ENCODE peak calls at places on chromosome 7, in four cellular contexts. One of them, this sample, is unnamed. For H3K9me3, the result is how much of the 10 kb centered on the place peaks cover.

GRCh38 chr7:142808802-142809583 is 38.2 kb downstream of the PRSS2 start:
- DNase-seq in fibroblast of lung: peak
- DNase-seq in CD4-positive, alpha-beta memory T cell: peak
- DNase-seq in PC-3: peak
- DNase-seq in this sample: peak

GRCh38 chr7:143320620-143321019 is 4.7 kb downstream of the CLCN1 start:
- DNase-seq in CD4-positive, alpha-beta memory T cell: no peak
- DNase-seq in fibroblast of lung: no peak
- DNase-seq in PC-3: peak
- DNase-seq in this sample: no peak

GRCh38 chr7:66837007-66837406 is 84.0 kb upstream of the TMEM248 start:
- DNase-seq in CD4-positive, alpha-beta memory T cell: no peak
- DNase-seq in fibroblast of lung: no peak
- DNase-seq in PC-3: peak
- DNase-seq in this sample: no peak

GRCh38 chr7:50397320-50397970 is 52.7 kb downstream of the FIGNL1 start:
- DNase-seq in fibroblast of lung: no peak
- DNase-seq in CD4-positive, alpha-beta memory T cell: peak
- DNase-seq in PC-3: no peak
- DNase-seq in this sample: no peak

GRCh38 chr7:151038951-151039849 is 9.1 kb upstream of the ASIC3 start:
- DNase-seq in CD4-positive, alpha-beta memory T cell: peak
- DNase-seq in fibroblast of lung: peak
- DNase-seq in PC-3: peak
- DNase-seq in this sample: no peak

GRCh38 chr7:143265017-143265693 is 1.9 kb downstream of the GSTK1 start:
- DNase-seq in fibroblast of lung: no peak
- DNase-seq in PC-3: no peak
- DNase-seq in CD4-positive, alpha-beta memory T cell: no peak
- DNase-seq in this sample: no peak

GRCh38 chr7:93048136-93048930 is 69.4 kb downstream of the SAMD9 start:
- DNase-seq in fibroblast of lung: peak
- DNase-seq in PC-3: peak
- DNase-seq in CD4-positive, alpha-beta memory T cell: no peak
- DNase-seq in this sample: no peak

GRCh38 chr7:101564778-101565211 is 64.3 kb downstream of the MYL10 start:
- DNase-seq in PC-3: peak
- DNase-seq in fibroblast of lung: no peak
- DNase-seq in CD4-positive, alpha-beta memory T cell: no peak
- DNase-seq in this sample: no peak

GRCh38 chr7:170551-171363 is 21.6 kb upstream of the FAM20C start:
- DNase-seq in CD4-positive, alpha-beta memory T cell: no peak
- DNase-seq in PC-3: no peak
- DNase-seq in fibroblast of lung: no peak
- DNase-seq in this sample: no peak

GRCh38 chr7:30988346-30989005 is 24.7 kb downstream of the GHRHR start:
- DNase-seq in PC-3: peak
- DNase-seq in CD4-positive, alpha-beta memory T cell: no peak
- DNase-seq in fibroblast of lung: no peak
- DNase-seq in this sample: no peak

DNA sequence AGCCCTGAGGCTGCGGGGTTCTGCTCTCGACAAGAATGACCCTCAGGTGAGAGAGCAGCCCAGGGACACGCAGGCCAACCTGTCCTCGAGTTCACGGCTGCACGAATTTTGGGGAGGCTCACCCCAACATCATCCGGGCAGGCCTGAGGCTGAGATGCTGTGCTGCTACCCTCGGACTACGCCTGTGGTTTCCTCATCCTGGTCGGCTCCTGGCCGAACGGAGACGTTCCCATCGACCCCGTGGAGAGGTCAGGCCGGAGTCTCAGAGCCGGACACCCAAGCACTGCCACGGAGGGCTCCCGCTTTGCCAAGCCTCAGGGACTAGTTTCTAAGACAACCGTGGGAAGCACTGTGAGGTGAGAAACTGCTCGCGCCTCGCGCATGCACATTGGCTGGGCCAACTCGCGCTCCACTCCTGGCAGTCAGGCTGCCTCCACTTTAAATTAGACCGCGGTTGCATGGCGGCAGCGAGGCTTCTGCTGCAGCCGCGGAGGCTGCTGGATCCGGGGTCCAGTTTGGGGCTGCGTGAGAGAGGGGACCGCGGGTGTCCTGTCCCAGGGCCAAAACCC is 203.4 kb downstream of the ZNF716 start:
- DNase-seq in fibroblast of lung: no peak
- DNase-seq in PC-3: no peak
- DNase-seq in CD4-positive, alpha-beta memory T cell: no peak
- DNase-seq in this sample: no peak
- H3K9me3 ChIP-seq in fibroblast of lung: under half
- H3K9me3 ChIP-seq in PC-3: under half
- H3K9me3 ChIP-seq in CD4-positive, alpha-beta memory T cell: under half
- H3K9me3 ChIP-seq in this sample: under half

GRCh38 chr7:57367171-57367570 is 82.8 kb upstream of the ZNF716 start:
- DNase-seq in CD4-positive, alpha-beta memory T cell: no peak
- DNase-seq in PC-3: no peak
- DNase-seq in fibroblast of lung: no peak
- DNase-seq in this sample: no peak

GRCh38 chr7:57375783-57376182 is 74.2 kb upstream of the ZNF716 start:
- DNase-seq in fibroblast of lung: no peak
- DNase-seq in CD4-positive, alpha-beta memory T cell: no peak
- DNase-seq in PC-3: no peak
- DNase-seq in this sample: no peak

GRCh38 chr7:57370739-57371098 is 79.3 kb upstream of the ZNF716 start:
- DNase-seq in PC-3: no peak
- DNase-seq in CD4-positive, alpha-beta memory T cell: no peak
- DNase-seq in fibroblast of lung: no peak
- DNase-seq in this sample: no peak

DNA sequence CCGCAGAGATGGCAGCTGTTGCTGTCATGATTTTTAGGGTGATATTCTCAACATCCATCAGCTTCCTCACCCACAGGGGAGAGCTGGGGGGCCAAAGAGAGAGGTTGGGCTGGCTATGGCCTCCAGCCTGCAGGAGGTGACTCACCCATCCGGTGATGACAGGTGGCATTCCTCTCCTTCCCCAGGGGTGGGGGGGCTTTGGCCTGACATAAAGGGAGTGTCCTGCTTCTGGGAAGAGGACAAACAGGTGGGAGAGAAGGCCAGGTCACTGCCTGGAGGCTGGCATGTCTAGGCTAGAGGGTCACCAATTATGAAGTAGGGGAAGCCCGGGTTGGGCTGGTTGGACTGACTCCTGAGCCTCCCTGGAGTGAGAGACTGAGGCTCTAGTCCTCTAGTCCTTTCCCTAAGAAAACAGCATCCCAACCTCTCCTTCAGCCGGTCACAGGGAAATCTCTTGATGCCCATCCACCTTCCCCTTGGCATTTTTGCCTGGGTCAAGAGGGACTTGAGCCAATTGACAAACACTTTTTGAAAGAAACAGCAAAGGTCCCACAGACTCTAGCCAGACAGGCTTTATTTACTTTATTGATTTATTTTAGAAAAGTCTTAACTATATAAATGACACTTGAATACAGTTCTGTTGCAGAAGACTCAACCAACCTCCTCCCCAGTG is 79.8 kb upstream of the ZNF716 start:
- DNase-seq in CD4-positive, alpha-beta memory T cell: no peak
- DNase-seq in PC-3: no peak
- DNase-seq in fibroblast of lung: no peak
- DNase-seq in this sample: no peak
- H3K9me3 ChIP-seq in CD4-positive, alpha-beta memory T cell: under half
- H3K9me3 ChIP-seq in PC-3: under half
- H3K9me3 ChIP-seq in fibroblast of lung: under half
- H3K9me3 ChIP-seq in this sample: under half

GRCh38 chr7:57364933-57365710 is 84.9 kb upstream of the ZNF716 start:
- DNase-seq in PC-3: no peak
- DNase-seq in CD4-positive, alpha-beta memory T cell: no peak
- DNase-seq in fibroblast of lung: no peak
- DNase-seq in this sample: no peak
- H3K9me3 ChIP-seq in PC-3: under half
- H3K9me3 ChIP-seq in CD4-positive, alpha-beta memory T cell: under half
- H3K9me3 ChIP-seq in fibroblast of lung: under half
- H3K9me3 ChIP-seq in this sample: under half

DNA sequence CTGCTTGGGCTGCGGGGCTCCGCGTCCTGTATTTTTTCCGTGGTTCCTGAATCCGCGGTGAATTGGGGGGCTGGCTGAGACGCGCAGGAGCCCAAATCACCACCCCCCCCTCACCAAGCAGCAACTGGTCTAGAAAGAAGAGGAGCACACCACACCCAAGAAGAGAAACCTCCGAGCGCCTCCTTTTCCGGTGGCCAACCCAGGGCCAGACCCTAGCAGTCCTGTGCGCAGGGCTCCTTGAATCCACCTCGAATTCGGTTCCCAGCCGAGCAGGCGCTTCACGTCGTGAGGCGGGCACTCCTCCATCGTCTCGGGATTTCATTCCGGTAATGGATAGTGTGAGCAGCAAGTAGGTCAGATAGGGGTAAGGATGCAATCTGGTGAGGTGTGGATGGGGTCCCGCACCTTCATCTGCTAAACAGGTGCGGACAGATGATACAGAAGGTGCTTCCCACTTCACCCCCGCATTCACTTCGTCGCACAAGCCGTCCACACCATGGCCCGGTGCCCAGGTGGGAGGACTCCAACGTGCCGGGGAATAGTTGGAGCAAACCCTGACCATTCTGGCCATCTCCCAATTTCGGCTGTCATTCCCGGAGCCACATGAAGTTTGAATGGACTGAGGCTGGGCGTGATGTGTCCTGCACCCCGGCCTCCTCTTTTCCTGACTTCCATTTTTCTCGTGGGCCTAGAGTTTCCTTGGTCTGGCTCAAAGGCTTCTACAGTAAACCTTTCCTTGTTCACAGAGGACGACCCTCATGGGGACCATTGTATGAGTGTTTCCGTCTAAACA is 19.8 kb upstream of the ZNF273 start:
- DNase-seq in CD4-positive, alpha-beta memory T cell: no peak
- DNase-seq in fibroblast of lung: no peak
- DNase-seq in PC-3: no peak
- DNase-seq in this sample: no peak
- H3K9me3 ChIP-seq in CD4-positive, alpha-beta memory T cell: under half
- H3K9me3 ChIP-seq in fibroblast of lung: under half
- H3K9me3 ChIP-seq in PC-3: under half
- H3K9me3 ChIP-seq in this sample: under half